ENCODE peak calls at places on chromosomes 5 and 9, in ten cellular contexts. One of them, this sample, is unnamed.
A peak's percentile ranks its signal among the peaks of the same experiment; 100 is the strongest.

GRCh38 chr9:38621434-38622082 is 1.2 kb upstream of the ANKRD18A start:
- DNase-seq in activated gamma-delta T cell treated with Interleukin-2 at 50 U/mL for 16 hours: no peak
- DNase-seq in hepatocyte: peak; percentile 50
- DNase-seq in Jurkat, Clone E6-1: peak; percentile 24
- DNase-seq in HCT116: no peak
- DNase-seq in CD8-positive, alpha-beta T cell: peak; percentile 18
- DNase-seq in neuronal stem cell: peak; percentile 37
- DNase-seq in D341Med: peak; percentile 62
- DNase-seq in cardiac fibroblast: no peak
- DNase-seq in erythroblast: peak; percentile 10
- DNase-seq in this sample: peak; percentile 58

GRCh38 chr5:59040804-59041201 is 457.9 kb downstream of the RAB3C start:
- DNase-seq in CD8-positive, alpha-beta T cell: no peak
- DNase-seq in activated gamma-delta T cell treated with Interleukin-2 at 50 U/mL for 16 hours: no peak
- DNase-seq in cardiac fibroblast: no peak
- DNase-seq in D341Med: no peak
- DNase-seq in Jurkat, Clone E6-1: no peak
- DNase-seq in erythroblast: no peak
- DNase-seq in HCT116: no peak
- DNase-seq in hepatocyte: no peak
- DNase-seq in neuronal stem cell: no peak
- DNase-seq in this sample: no peak

GRCh38 chr9:100856238-100856637 is 172.3 kb upstream of the PLPPR1 start:
- DNase-seq in activated gamma-delta T cell treated with Interleukin-2 at 50 U/mL for 16 hours: no peak
- DNase-seq in neuronal stem cell: no peak
- DNase-seq in CD8-positive, alpha-beta T cell: no peak
- DNase-seq in Jurkat, Clone E6-1: no peak
- DNase-seq in HCT116: no peak
- DNase-seq in cardiac fibroblast: no peak
- DNase-seq in erythroblast: no peak
- DNase-seq in hepatocyte: no peak
- DNase-seq in D341Med: no peak
- DNase-seq in this sample: no peak

GRCh38 chr5:73950441-73950873 is 324.5 kb downstream of the ARHGEF28 start:
- DNase-seq in activated gamma-delta T cell treated with Interleukin-2 at 50 U/mL for 16 hours: no peak
- DNase-seq in cardiac fibroblast: no peak
- DNase-seq in CD8-positive, alpha-beta T cell: no peak
- DNase-seq in hepatocyte: no peak
- DNase-seq in Jurkat, Clone E6-1: no peak
- DNase-seq in neuronal stem cell: no peak
- DNase-seq in D341Med: no peak
- DNase-seq in HCT116: no peak
- DNase-seq in erythroblast: no peak
- DNase-seq in this sample: no peak

GRCh38 chr9:97529363-97530076 is 28.1 kb downstream of the TMOD1 start:
- DNase-seq in hepatocyte: no peak
- DNase-seq in activated gamma-delta T cell treated with Interleukin-2 at 50 U/mL for 16 hours: no peak
- DNase-seq in HCT116: no peak
- DNase-seq in cardiac fibroblast: peak; percentile 70
- DNase-seq in neuronal stem cell: no peak
- DNase-seq in D341Med: no peak
- DNase-seq in Jurkat, Clone E6-1: no peak
- DNase-seq in CD8-positive, alpha-beta T cell: no peak
- DNase-seq in erythroblast: peak; percentile 68
- DNase-seq in this sample: no peak

GRCh38 chr5:180069589-180070247 is 1.8 kb downstream of the RNF130 start:
- DNase-seq in CD8-positive, alpha-beta T cell: no peak
- DNase-seq in erythroblast: peak; percentile 23
- DNase-seq in neuronal stem cell: no peak
- DNase-seq in cardiac fibroblast: no peak
- DNase-seq in Jurkat, Clone E6-1: no peak
- DNase-seq in activated gamma-delta T cell treated with Interleukin-2 at 50 U/mL for 16 hours: no peak
- DNase-seq in hepatocyte: no peak
- DNase-seq in D341Med: no peak
- DNase-seq in HCT116: no peak
- DNase-seq in this sample: no peak

GRCh38 chr9:75198436-75198835 is 110.1 kb downstream of the OSTF1 start:
- DNase-seq in neuronal stem cell: no peak
- DNase-seq in activated gamma-delta T cell treated with Interleukin-2 at 50 U/mL for 16 hours: no peak
- DNase-seq in Jurkat, Clone E6-1: no peak
- DNase-seq in erythroblast: no peak
- DNase-seq in hepatocyte: no peak
- DNase-seq in CD8-positive, alpha-beta T cell: no peak
- DNase-seq in HCT116: no peak
- DNase-seq in D341Med: no peak
- DNase-seq in cardiac fibroblast: no peak
- DNase-seq in this sample: no peak

GRCh38 chr9:27673626-27674025 is 100.3 kb upstream of the C9orf72 start:
- DNase-seq in hepatocyte: no peak
- DNase-seq in CD8-positive, alpha-beta T cell: no peak
- DNase-seq in HCT116: no peak
- DNase-seq in neuronal stem cell: no peak
- DNase-seq in Jurkat, Clone E6-1: no peak
- DNase-seq in D341Med: no peak
- DNase-seq in erythroblast: no peak
- DNase-seq in activated gamma-delta T cell treated with Interleukin-2 at 50 U/mL for 16 hours: no peak
- DNase-seq in cardiac fibroblast: no peak
- DNase-seq in this sample: no peak

GRCh38 chr9:134698587-134699342 is 57.2 kb downstream of the COL5A1 start:
- DNase-seq in erythroblast: peak; percentile 64
- DNase-seq in CD8-positive, alpha-beta T cell: peak; percentile 3
- DNase-seq in neuronal stem cell: peak; percentile 84
- DNase-seq in Jurkat, Clone E6-1: peak; percentile 3
- DNase-seq in hepatocyte: peak; percentile 76
- DNase-seq in HCT116: peak; percentile 39
- DNase-seq in cardiac fibroblast: peak; percentile 61
- DNase-seq in activated gamma-delta T cell treated with Interleukin-2 at 50 U/mL for 16 hours: peak; percentile 30
- DNase-seq in D341Med: peak; percentile 86
- DNase-seq in this sample: peak; percentile 42

GRCh38 chr5:14064841-14065240 is 78.3 kb upstream of the TRIO start:
- DNase-seq in D341Med: no peak
- DNase-seq in CD8-positive, alpha-beta T cell: no peak
- DNase-seq in activated gamma-delta T cell treated with Interleukin-2 at 50 U/mL for 16 hours: no peak
- DNase-seq in neuronal stem cell: no peak
- DNase-seq in Jurkat, Clone E6-1: no peak
- DNase-seq in cardiac fibroblast: peak; percentile 31
- DNase-seq in erythroblast: no peak
- DNase-seq in hepatocyte: no peak
- DNase-seq in HCT116: no peak
- DNase-seq in this sample: no peak

GRCh38 chr9:107932601-107933000 is 443.0 kb upstream of the KLF4 start:
- DNase-seq in D341Med: no peak
- DNase-seq in hepatocyte: no peak
- DNase-seq in HCT116: no peak
- DNase-seq in CD8-positive, alpha-beta T cell: no peak
- DNase-seq in Jurkat, Clone E6-1: no peak
- DNase-seq in neuronal stem cell: no peak
- DNase-seq in cardiac fibroblast: no peak
- DNase-seq in activated gamma-delta T cell treated with Interleukin-2 at 50 U/mL for 16 hours: no peak
- DNase-seq in erythroblast: no peak
- DNase-seq in this sample: no peak

GRCh38 chr5:114467729-114468128 is 105.9 kb downstream of the KCNN2 start:
- DNase-seq in Jurkat, Clone E6-1: no peak
- DNase-seq in CD8-positive, alpha-beta T cell: no peak
- DNase-seq in activated gamma-delta T cell treated with Interleukin-2 at 50 U/mL for 16 hours: no peak
- DNase-seq in HCT116: no peak
- DNase-seq in erythroblast: no peak
- DNase-seq in neuronal stem cell: no peak
- DNase-seq in cardiac fibroblast: no peak
- DNase-seq in D341Med: no peak
- DNase-seq in hepatocyte: peak; percentile 18
- DNase-seq in this sample: no peak

GRCh38 chr5:151492729-151493128 is 45.3 kb downstream of the SLC36A1 start:
- DNase-seq in cardiac fibroblast: peak; percentile 64
- DNase-seq in HCT116: peak; percentile 16
- DNase-seq in activated gamma-delta T cell treated with Interleukin-2 at 50 U/mL for 16 hours: no peak
- DNase-seq in erythroblast: peak; percentile 45
- DNase-seq in Jurkat, Clone E6-1: no peak
- DNase-seq in hepatocyte: no peak
- DNase-seq in CD8-positive, alpha-beta T cell: no peak
- DNase-seq in neuronal stem cell: no peak
- DNase-seq in D341Med: no peak
- DNase-seq in this sample: no peak

GRCh38 chr5:131926168-131926567 is 19.3 kb downstream of the MEIKIN start:
- DNase-seq in hepatocyte: no peak
- DNase-seq in D341Med: no peak
- DNase-seq in activated gamma-delta T cell treated with Interleukin-2 at 50 U/mL for 16 hours: no peak
- DNase-seq in erythroblast: no peak
- DNase-seq in Jurkat, Clone E6-1: no peak
- DNase-seq in neuronal stem cell: no peak
- DNase-seq in cardiac fibroblast: no peak
- DNase-seq in HCT116: no peak
- DNase-seq in CD8-positive, alpha-beta T cell: no peak
- DNase-seq in this sample: no peak

This sample was measured in activated T-cell treated with anti-CD3 and anti-CD28 coated beads, Interleukin-2, amount 50 U/mL, for 1 hour.